ENCODE peak calls at places on chromosomes 5 and 9, in four cellular contexts. B, V, N and T are unnamed samples.

GRCh38 chr9:7289773-7290172 is 509.8 kb downstream of the DMAC1 start:
- ATAC-seq in V (no peak), B (no peak), N (no peak), T (no peak)

GRCh38 chr5:56525117-56525516 is 290.2 kb upstream of the MAP3K1 start:
- ATAC-seq in B (no peak), N (no peak), V (no peak), T (peak; percentile 61)

GRCh38 chr5:61735999-61736398 is 403.9 kb downstream of the ZSWIM6 start:
- ATAC-seq in V (no peak), B (peak; percentile 51), N (no peak), T (no peak)

GRCh38 chr5:1824903-1825841 is 24.0 kb downstream of the NDUFS6 start:
- ATAC-seq in B (no peak), V (no peak), N (no peak), T (no peak)

GRCh38 chr5:163489055-163489744 is 16.2 kb upstream of the MAT2B start:
- ATAC-seq in N (no peak), V (no peak), B (no peak), T (peak; percentile 77)

GRCh38 chr5:159175547-159175946 is 33.8 kb downstream of the RNF145 start:
- ATAC-seq in N (peak; percentile 59), B (no peak), V (peak; percentile 41), T (no peak)

GRCh38 chr9:935348-935965 is 41.0 kb upstream of the DMRT3 start:
- ATAC-seq in N (no peak), B (peak; percentile 60), V (no peak), T (no peak)

GRCh38 chr9:2288309-2288708 is 273.2 kb downstream of the SMARCA2 start:
- ATAC-seq in B (no peak), V (no peak), N (no peak), T (no peak)

GRCh38 chr9:14062449-14063187 is 251.3 kb downstream of the NFIB start:
- ATAC-seq in V (no peak), B (no peak), N (no peak), T (peak; percentile 93)

GRCh38 chr5:115267617-115268016 is 4.9 kb upstream of the PGGT1B start:
- ATAC-seq in V (no peak), B (no peak), N (no peak), T (no peak)

GRCh38 chr5:139709587-139710369 is 61.6 kb downstream of the CXXC5 start:
- ATAC-seq in B (no peak), V (peak; percentile 13), N (peak; percentile 23), T (peak; percentile 15)

GRCh38 chr9:88258012-88258411 is 119.7 kb upstream of the SPATA31C2 start:
- ATAC-seq in V (peak; percentile 87), B (peak; percentile 74), N (peak; percentile 75), T (peak; percentile 95)

GRCh38 chr5:110544603-110545002 is 181.9 kb downstream of the TMEM232 start:
- ATAC-seq in B (no peak), N (no peak), V (no peak), T (no peak)

GRCh38 chr9:94612071-94612470 is 18.4 kb upstream of the FBP2 start:
- ATAC-seq in B (peak; percentile 36), N (no peak), V (no peak), T (no peak)

GRCh38 chr5:145465487-145466263 is 369.5 kb downstream of the PRELID2 start:
- ATAC-seq in V (no peak), B (peak; percentile 73), N (no peak), T (no peak)

GRCh38 chr5:14217587-14217986 is 74.4 kb downstream of the TRIO start:
- ATAC-seq in V (peak; percentile 19), B (peak; percentile 35), N (peak; percentile 69), T (no peak)

GRCh38 chr5:93874491-93874890 is 133.1 kb upstream of the POU5F2 start:
- ATAC-seq in N (no peak), B (no peak), V (no peak), T (no peak)

GRCh38 chr5:172901012-172901780 is 58.0 kb upstream of the RPL26L1 start:
- ATAC-seq in B (peak; percentile 62), V (peak; percentile 40), N (peak; percentile 7), T (no peak)

GRCh38 chr9:2967779-2968178 is 123.9 kb upstream of the PUM3 start:
- ATAC-seq in V (no peak), B (no peak), N (no peak), T (no peak)

GRCh38 chr5:148934895-148935400 is 108.5 kb downstream of the ADRB2 start:
- ATAC-seq in N (no peak), V (no peak), B (peak; percentile 63), T (no peak)

GRCh38 chr9:112544477-112544876 is 57.9 kb downstream of the KIAA1958 start:
- ATAC-seq in V (no peak), B (no peak), N (no peak), T (peak; percentile 22)

GRCh38 chr9:133472277-133472645 is 6.6 kb downstream of the SLC2A6 start:
- ATAC-seq in V (no peak), N (no peak), B (no peak), T (no peak)

GRCh38 chr9:30198463-30199309 is 2185.8 kb upstream of the ACO1 start:
- ATAC-seq in V (peak; percentile 5), N (no peak), B (no peak), T (no peak)

GRCh38 chr9:69811329-69811989 is 9.2 kb upstream of the CFAP95 start:
- ATAC-seq in B (no peak), N (no peak), V (no peak), T (no peak)

GRCh38 chr9:123660691-123661090 is 269.2 kb downstream of the DENND1A start:
- ATAC-seq in B (no peak), V (no peak), N (no peak), T (no peak)

GRCh38 chr5:84032404-84032803 is 311.7 kb upstream of the HAPLN1 start:
- ATAC-seq in B (no peak), V (no peak), N (no peak), T (peak; percentile 54)

GRCh38 chr9:16458696-16459420 is 411.6 kb downstream of the BNC2 start:
- ATAC-seq in B (no peak), N (no peak), V (no peak), T (peak; percentile 34)

GRCh38 chr9:132369421-132369820 is 14.6 kb upstream of the SETX start:
- ATAC-seq in V (no peak), B (no peak), N (no peak), T (no peak)

GRCh38 chr5:137097203-137097602 is 401.9 kb downstream of the SPOCK1 start:
- ATAC-seq in V (no peak), N (no peak), B (no peak), T (no peak)

GRCh38 chr9:134357631-134358025 is 31.4 kb downstream of the RXRA start:
- ATAC-seq in V (no peak), B (no peak), N (no peak), T (no peak)

GRCh38 chr5:95554331-95554646 is 488 bp downstream of the SKIC3 start:
- ATAC-seq in V (no peak), B (peak; percentile 41), N (no peak), T (peak; percentile 51)

GRCh38 chr5:57524661-57525060 is 42.0 kb upstream of the ACTBL2 start:
- ATAC-seq in N (no peak), B (no peak), V (no peak), T (no peak)

GRCh38 chr5:86979801-86980510 is 287.7 kb upstream of the RASA1 start:
- ATAC-seq in N (peak; percentile 68), B (peak; percentile 35), V (peak; percentile 53), T (peak; percentile 45)

GRCh38 chr5:95878417-95879323 is 56.1 kb upstream of the GLRX start:
- ATAC-seq in N (no peak), V (no peak), B (peak; percentile 8), T (no peak)

GRCh38 chr5:170420809-170421412 is 31.7 kb upstream of the KCNMB1 start:
- ATAC-seq in N (peak; percentile 76), V (peak; percentile 77), B (peak; percentile 55), T (peak; percentile 90)

GRCh38 chr5:145801195-145801594 is 33.9 kb downstream of the PRELID2 start:
- ATAC-seq in N (no peak), B (no peak), V (no peak), T (no peak)

GRCh38 chr9:120901704-120902103 is 24.7 kb upstream of the PHF19 start:
- ATAC-seq in V (no peak), B (no peak), N (no peak), T (no peak)